ENCODE peak calls at places on chromosomes 1 and 21, in five cellular contexts. V is IMR-90, M is thyroid gland, J is heart left ventricle, D is A549. Y is an unnamed sample.

GRCh38 chr21:15729674-15730483 is at the start of gene USP25:
- DNase-seq in D (peak; percentile 80), M (peak; percentile 90), J (peak; percentile 97), V (peak; percentile 60), Y (peak; percentile 94)

GRCh38 chr1:4697801-4698200 is 43.4 kb downstream of the AJAP1 start:
- DNase-seq in D (no peak), M (no peak), V (no peak), J (peak; percentile 20), Y (no peak)

GRCh38 chr1:101098327-101098726 is 72.7 kb upstream of the DPH5 start:
- DNase-seq in V (no peak), D (no peak), J (no peak), M (no peak), Y (no peak)

GRCh38 chr21:46195595-46196195 is 11.4 kb upstream of the SPATC1L start:
- DNase-seq in M (no peak), V (no peak), J (peak; percentile 42), D (no peak), Y (no peak)

GRCh38 chr1:66331641-66332523 is 202.1 kb upstream of the SGIP1 start:
- DNase-seq in M (peak; percentile 74), V (peak; percentile 85), D (peak; percentile 87), J (peak; percentile 83), Y (peak; percentile 24)

GRCh38 chr1:201206152-201206551 is 15.5 kb downstream of the IGFN1 start:
- DNase-seq in V (no peak), M (no peak), J (no peak), D (no peak), Y (no peak)

GRCh38 chr1:52552236-52552504 is 722 bp downstream of the TUT4 start:
- DNase-seq in D (peak; percentile 53), J (no peak), V (peak; percentile 80), M (peak; percentile 50), Y (peak; percentile 58)

GRCh38 chr21:41755934-41756773 is 10.7 kb downstream of the RIPK4 start:
- DNase-seq in J (no peak), D (no peak), V (no peak), M (no peak), Y (no peak)

GRCh38 chr1:217105432-217105831 is 382.2 kb upstream of the ESRRG start:
- DNase-seq in V (no peak), J (no peak), D (no peak), M (no peak), Y (no peak)

GRCh38 chr1:84145051-84145450 is 980 bp downstream of the PRKACB start:
- DNase-seq in M (no peak), V (peak; percentile 23), J (no peak), D (no peak), Y (no peak)

GRCh38 chr1:113534875-113535274 is 144.6 kb downstream of the MAGI3 start:
- DNase-seq in D (no peak), V (peak; percentile 23), M (peak; percentile 21), J (no peak), Y (no peak)

GRCh38 chr1:51565009-51565408 is 45.9 kb upstream of the EPS15 start:
- DNase-seq in D (no peak), V (no peak), M (no peak), J (no peak), Y (no peak)

GRCh38 chr21:38027901-38028300 is 111.6 kb upstream of the KCNJ6 start:
- DNase-seq in D (peak; percentile 24), V (no peak), M (no peak), J (no peak), Y (no peak)

GRCh38 chr1:58883888-58884482 is 100.1 kb upstream of the JUN start:
- DNase-seq in M (no peak), V (no peak), D (no peak), J (no peak), Y (no peak)

GRCh38 chr1:84923317-84923716 is 30.3 kb upstream of the LPAR3 start:
- DNase-seq in M (no peak), D (no peak), V (no peak), J (no peak), Y (no peak)

GRCh38 chr21:27722095-27722494 is 755.2 kb upstream of the ADAMTS5 start:
- DNase-seq in D (no peak), J (no peak), M (peak; percentile 22), V (no peak), Y (no peak)

GRCh38 chr1:154835531-154836285 is 34.4 kb downstream of the KCNN3 start:
- DNase-seq in J (no peak), M (peak; percentile 78), D (no peak), V (no peak), Y (no peak)

GRCh38 chr21:37558676-37559204 is 192.2 kb downstream of the DYRK1A start:
- DNase-seq in D (no peak), J (no peak), M (no peak), V (no peak), Y (no peak)

GRCh38 chr21:14361958-14362357 is 21.0 kb downstream of the HSPA13 start:
- DNase-seq in M (no peak), D (no peak), V (no peak), J (no peak), Y (no peak)

GRCh38 chr1:40079774-40080390 is 17.2 kb downstream of the PPT1 start:
- DNase-seq in J (no peak), M (no peak), V (no peak), D (no peak), Y (no peak)

GRCh38 chr1:8202182-8202905 is 115.6 kb upstream of the SLC45A1 start:
- DNase-seq in J (peak; percentile 70), V (peak; percentile 97), M (peak; percentile 47), D (peak; percentile 90), Y (no peak)

DNA sequence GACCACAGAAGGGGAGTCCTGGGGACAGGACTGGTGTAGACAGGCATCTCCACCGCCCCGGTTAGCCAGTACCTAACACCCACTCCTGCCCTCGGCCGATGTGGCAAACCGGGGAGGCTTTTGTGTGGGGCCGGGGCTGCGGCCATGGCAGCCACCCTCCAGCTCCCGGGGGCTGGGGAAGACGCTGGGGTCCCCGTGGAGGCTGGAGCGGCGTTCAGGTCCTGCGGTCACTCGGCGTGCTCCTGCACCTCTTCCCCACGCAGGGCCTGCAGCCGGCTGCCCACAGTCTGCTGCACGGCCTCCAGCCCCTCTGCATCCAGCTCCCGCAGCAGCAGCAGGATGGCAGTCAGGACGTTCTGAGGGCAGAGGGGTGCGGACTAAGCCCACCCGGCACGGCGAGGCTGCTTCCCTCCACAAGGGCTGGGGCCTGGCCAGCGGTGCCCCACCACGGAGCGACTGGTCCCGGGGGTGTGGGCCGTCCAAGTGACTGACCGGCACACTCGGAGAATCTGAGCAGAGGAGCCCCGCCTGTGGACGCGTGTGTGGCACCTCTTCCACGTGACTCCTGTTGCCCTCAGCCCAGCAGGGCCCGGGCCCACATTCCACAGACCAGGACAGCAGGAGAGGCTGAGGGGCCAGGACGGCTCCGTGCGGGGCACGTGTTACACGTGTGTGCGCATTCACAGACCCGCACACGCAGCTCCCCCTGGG is 9.1 kb downstream of the CFAP410 start:
- DNase-seq in M (no peak), J (no peak), D (no peak), V (no peak), Y (no peak)
- TF ChIP-seq POLR2A in M (no peak), J (no peak), D (no peak), V (no peak), Y (no peak)

GRCh38 chr1:182615468-182616129 is 11.4 kb upstream of the RGS16 start:
- DNase-seq in J (peak; percentile 75), V (no peak), D (no peak), M (peak; percentile 71), Y (no peak)
- H3K27ac ChIP-seq in J (peak overlapping the region; percentile 86), V (peak overlapping the region; percentile 41), D (peak overlapping the region; percentile 78), M (peak overlapping the region; percentile 95), Y (peak overlapping the region; percentile 39)

GRCh38 chr1:236753554-236753953 is 41.5 kb upstream of the MTR start:
- DNase-seq in M (no peak), V (peak; percentile 21), J (no peak), D (peak; percentile 73), Y (no peak)
- TF ChIP-seq CTCF in M (peak; percentile 18), V (peak; percentile 29), J (no peak), D (peak; percentile 56), Y (peak; percentile 23)

DNA sequence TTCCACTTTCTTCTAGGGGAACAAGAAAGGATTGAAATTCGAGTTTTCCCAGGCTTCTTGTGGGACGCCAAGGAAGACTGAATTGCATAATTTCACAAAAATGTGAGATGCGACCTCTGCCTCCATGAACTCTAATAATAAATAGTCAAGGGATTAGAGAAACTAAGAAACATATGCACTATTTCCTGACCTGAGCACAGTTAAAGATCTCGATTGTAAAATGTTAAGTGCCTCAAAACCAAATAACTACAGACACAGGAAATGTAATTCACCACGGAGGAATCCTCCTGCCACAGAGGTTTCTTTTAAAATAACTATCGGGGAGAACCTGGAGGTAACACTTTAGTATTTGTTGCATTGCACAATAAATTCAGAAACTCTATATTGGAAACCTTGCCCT is 117.3 kb upstream of the MARK1 start:
- DNase-seq in J (no peak), V (no peak), M (no peak), D (no peak), Y (no peak)
- TF ChIP-seq POLR2A in J (no peak), V (no peak), M (no peak), D (no peak), Y (no peak)

GRCh38 chr1:189605236-189605635 is 872.4 kb downstream of the BRINP3 start:
- DNase-seq in D (no peak), J (no peak), M (no peak), V (no peak), Y (no peak)

GRCh38 chr1:189609206-189609605 is 868.5 kb downstream of the BRINP3 start:
- DNase-seq in J (no peak), M (no peak), V (no peak), D (no peak), Y (no peak)

GRCh38 chr1:189607477-189608096 is 870.1 kb downstream of the BRINP3 start:
- DNase-seq in J (no peak), V (no peak), M (no peak), D (peak; percentile 62), Y (no peak)

GRCh38 chr1:189606795-189607476 is 870.7 kb downstream of the BRINP3 start:
- DNase-seq in J (no peak), V (peak; percentile 89), M (no peak), D (peak; percentile 92), Y (no peak)

GRCh38 chr1:189606047-189606446 is 871.6 kb downstream of the BRINP3 start:
- DNase-seq in V (no peak), J (no peak), M (no peak), D (no peak), Y (no peak)
- H3K27ac ChIP-seq in V (no peak overlapping the region), J (no peak overlapping the region), M (no peak overlapping the region), D (peak overlapping the region; percentile 67), Y (no peak overlapping the region)

DNA sequence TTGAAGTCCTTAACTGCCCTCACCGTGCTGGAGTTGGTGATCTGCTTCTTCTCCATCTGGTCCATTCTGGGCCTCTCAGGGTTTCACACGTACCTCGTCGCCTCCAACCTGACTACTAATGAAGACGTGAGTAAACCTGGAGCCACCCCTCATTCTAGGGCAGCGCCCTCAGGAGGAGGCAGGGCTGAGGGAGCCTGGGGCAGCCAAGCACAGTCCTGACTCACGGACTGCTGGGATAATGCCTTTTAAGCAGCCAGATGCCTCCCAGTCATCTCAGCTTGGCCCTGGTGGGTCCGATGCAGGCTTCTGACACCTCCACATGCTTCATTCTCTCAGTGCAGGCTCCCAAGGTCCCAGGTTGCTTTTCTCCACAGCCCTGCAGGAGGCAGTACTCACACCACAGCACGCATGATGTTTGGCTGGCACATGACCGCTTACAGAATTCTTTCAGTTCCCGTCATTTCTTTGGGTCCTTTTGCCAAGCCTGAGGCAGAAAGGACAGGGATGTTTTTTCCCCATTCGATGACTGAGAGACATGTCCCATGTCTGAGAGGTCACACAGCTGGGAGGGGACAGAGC is 11.8 kb upstream of the SFN start:
- DNase-seq in J (no peak), D (no peak), V (no peak), M (no peak), Y (no peak)
- TF ChIP-seq CTCF in J (no peak), D (no peak), V (no peak), M (no peak), Y (no peak)

Y was measured in adrenal gland.